ENCODE peak calls at places on chromosomes 3 and 15, in eight cellular contexts. E is activated gamma-delta T cell treated with Interleukin-2 at 50 U/mL for 16 hours; G is colonic mucosa; X is EH; H is epithelial cell of esophagus; L is HuH-7.5; V is HuH-7; O is activated naive CD4-positive, alpha-beta T cell treated with anti-CD3 and anti-CD28 coated beads, Interleukin-2, amount 50 U/mL, for 16 hours. J is an unnamed sample.

GRCh38 chr15:44662478-44663409 is 718 bp downstream of the SPG11 start:
- DNase-seq in E (peak), G (peak), X (peak), H (peak), L (peak), V (peak), O (peak), J (peak)

GRCh38 chr15:52080031-52080430 is 32.5 kb downstream of the BCL2L10 start:
- DNase-seq in E (no peak), G (no peak), X (no peak), H (peak), L (no peak), V (no peak), O (no peak), J (no peak)

GRCh38 chr3:143952569-143953069 is 19.0 kb upstream of the DIPK2A start:
- DNase-seq in E (no peak), G (no peak), X (no peak), H (no peak), L (no peak), V (no peak), O (no peak), J (no peak)

GRCh38 chr15:66498501-66499386 is 1.2 kb upstream of the SNAPC5 start:
- DNase-seq in E (no peak), G (no peak), X (peak), H (no peak), L (no peak), V (peak), O (no peak), J (peak)

GRCh38 chr15:58269455-58270414 is 131.6 kb downstream of the AQP9 start:
- DNase-seq in E (peak), G (peak), X (peak), H (peak), L (no peak), V (peak), O (peak), J (peak)

GRCh38 chr3:126545544-126545943 is 13.2 kb downstream of the C3orf22 start:
- DNase-seq in E (no peak), G (peak), X (no peak), H (no peak), L (no peak), V (no peak), O (no peak), J (no peak)

GRCh38 chr15:85331666-85332261 is 48.6 kb upstream of the AKAP13 start:
- DNase-seq in E (no peak), G (no peak), X (no peak), H (no peak), L (no peak), V (no peak), O (no peak), J (no peak)

GRCh38 chr15:80525853-80526252 is 121.7 kb downstream of the ARNT2 start:
- DNase-seq in E (no peak), G (no peak), X (no peak), H (no peak), L (no peak), V (no peak), O (no peak), J (no peak)

GRCh38 chr3:192339214-192339613 is 388.1 kb downstream of the FGF12 start:
- DNase-seq in E (no peak), G (no peak), X (no peak), H (no peak), L (no peak), V (no peak), O (no peak), J (no peak)

GRCh38 chr3:53618946-53619345 is 124.5 kb downstream of the CACNA1D start:
- DNase-seq in E (no peak), G (peak), X (no peak), H (no peak), L (no peak), V (no peak), O (no peak), J (no peak)

GRCh38 chr15:45276851-45277250 is 24.8 kb downstream of the SLC28A2 start:
- DNase-seq in E (no peak), G (no peak), X (peak), H (peak), L (no peak), V (no peak), O (no peak), J (no peak)

GRCh38 chr15:101813803-101814534 is 2.0 kb downstream of the OR4F15 start:
- DNase-seq in E (no peak), G (no peak), X (peak), H (peak), L (no peak), V (no peak), O (no peak), J (no peak)

GRCh38 chr3:127889461-127889863 is 25.6 kb upstream of the KBTBD12 start:
- DNase-seq in E (no peak), G (no peak), X (peak), H (peak), L (no peak), V (no peak), O (no peak), J (no peak)

GRCh38 chr15:80216911-80217310 is 35.1 kb downstream of the CTXND1 start:
- DNase-seq in E (no peak), G (no peak), X (no peak), H (no peak), L (no peak), V (no peak), O (no peak), J (no peak)

GRCh38 chr15:31254431-31255175 is 72.0 kb upstream of the KLF13 start:
- DNase-seq in E (no peak), G (peak), X (peak), H (no peak), L (no peak), V (no peak), O (no peak), J (peak)

GRCh38 chr3:151345854-151346253 is 16.5 kb upstream of the P2RY13 start:
- DNase-seq in E (no peak), G (no peak), X (peak), H (no peak), L (no peak), V (no peak), O (no peak), J (no peak)

GRCh38 chr3:128801779-128802369 is 75.9 kb downstream of the RAB7A start:
- DNase-seq in E (no peak), G (no peak), X (no peak), H (no peak), L (no peak), V (no peak), O (no peak), J (no peak)

GRCh38 chr15:27770769-27771554 is 328.2 kb downstream of the OCA2 start:
- DNase-seq in E (no peak), G (no peak), X (no peak), H (no peak), L (no peak), V (no peak), O (no peak), J (no peak)

GRCh38 chr15:25859838-25860645 is 3.1 kb downstream of the ATP10A start:
- DNase-seq in E (peak), G (no peak), X (peak), H (no peak), L (no peak), V (no peak), O (peak), J (no peak)

GRCh38 chr15:88920186-88920891 is 7.2 kb upstream of the MFGE8 start:
- DNase-seq in E (no peak), G (no peak), X (peak), H (peak), L (no peak), V (no peak), O (no peak), J (no peak)

GRCh38 chr3:66377800-66378199 is 123.0 kb downstream of the LRIG1 start:
- DNase-seq in E (no peak), G (no peak), X (no peak), H (no peak), L (no peak), V (no peak), O (no peak), J (no peak)

GRCh38 chr3:161263057-161263456 is 41.9 kb downstream of the NMD3 start:
- DNase-seq in E (no peak), G (no peak), X (peak), H (peak), L (no peak), V (no peak), O (no peak), J (no peak)

GRCh38 chr3:120496278-120496975 is 45.6 kb upstream of the FSTL1 start:
- DNase-seq in E (no peak), G (no peak), X (peak), H (peak), L (no peak), V (no peak), O (no peak), J (no peak)

GRCh38 chr3:101676219-101676764 is 640 bp downstream of the ZBTB11 start:
- DNase-seq in E (peak), G (peak), X (peak), H (peak), L (peak), V (peak), O (peak), J (peak)